ENCODE peak calls at places on chromosomes 6 and 20, in five cellular contexts. N is upper lobe of right lung, X is A549, B is GM23338, J is IMR-90. G is an unnamed sample.

GRCh38 chr6:27592481-27593199 is 119.7 kb upstream of the ZNF184 start:
- DNase-seq in N (no peak), J (peak; percentile 90), B (peak; percentile 85), X (peak; percentile 79), G (peak; percentile 40)

GRCh38 chr20:24376523-24377085 is 92.8 kb upstream of the SYNDIG1 start:
- DNase-seq in N (no peak), B (no peak), X (peak; percentile 29), J (peak; percentile 44), G (no peak)

GRCh38 chr20:8227293-8227692 is 95.2 kb downstream of the PLCB1 start:
- DNase-seq in B (no peak), N (no peak), J (no peak), X (no peak), G (no peak)

GRCh38 chr6:116030745-116031144 is 29.9 kb downstream of the FRK start:
- DNase-seq in B (no peak), X (no peak), N (no peak), J (no peak), G (no peak)

GRCh38 chr20:44861547-44862006 is 23.9 kb upstream of the YWHAB start:
- DNase-seq in X (no peak), N (no peak), B (no peak), J (peak; percentile 18), G (no peak)

GRCh38 chr20:57400262-57400701 is 9.1 kb downstream of the RBM38 start:
- DNase-seq in B (no peak), N (no peak), X (no peak), J (no peak), G (no peak)

GRCh38 chr6:109002882-109003281 is 91.8 kb downstream of the SESN1 start:
- DNase-seq in X (no peak), J (no peak), N (no peak), B (no peak), G (no peak)

GRCh38 chr20:32474967-32475819 is 109.9 kb downstream of the NOL4L start:
- DNase-seq in N (peak; percentile 95), J (peak; percentile 91), B (peak; percentile 82), X (peak; percentile 83), G (no peak)

GRCh38 chr6:35719407-35719829 is 17.4 kb upstream of the ARMC12 start:
- DNase-seq in B (no peak), X (no peak), J (no peak), N (no peak), G (no peak)

GRCh38 chr6:30686908-30687658 is 638 bp upstream of the PPP1R18 start:
- DNase-seq in J (peak; percentile 96), B (peak; percentile 84), N (peak; percentile 94), X (peak; percentile 85), G (peak; percentile 100)

GRCh38 chr20:61385316-61385715 is 133.3 kb downstream of the CDH4 start:
- DNase-seq in X (no peak), J (no peak), B (no peak), N (no peak), G (no peak)

GRCh38 chr6:40187654-40188053 is 253.4 kb upstream of the MOCS1 start:
- DNase-seq in J (no peak), X (no peak), N (no peak), B (no peak), G (no peak)

GRCh38 chr6:132919028-132919427 is 104.7 kb downstream of the RPS12 start:
- DNase-seq in N (no peak), B (peak; percentile 18), X (no peak), J (peak; percentile 36), G (no peak)

GRCh38 chr6:56540232-56540631 is 102.5 kb downstream of the DST start:
- DNase-seq in N (no peak), B (no peak), J (no peak), X (no peak), G (no peak)

GRCh38 chr6:5425267-5425666 is 164.0 kb downstream of the FARS2 start:
- DNase-seq in X (no peak), N (no peak), J (peak; percentile 91), B (no peak), G (no peak)
- H3K4me3 ChIP-seq in X (no peak overlapping the region), N (no peak overlapping the region), J (no peak overlapping the region), B (no peak overlapping the region), G (no peak overlapping the region)

DNA sequence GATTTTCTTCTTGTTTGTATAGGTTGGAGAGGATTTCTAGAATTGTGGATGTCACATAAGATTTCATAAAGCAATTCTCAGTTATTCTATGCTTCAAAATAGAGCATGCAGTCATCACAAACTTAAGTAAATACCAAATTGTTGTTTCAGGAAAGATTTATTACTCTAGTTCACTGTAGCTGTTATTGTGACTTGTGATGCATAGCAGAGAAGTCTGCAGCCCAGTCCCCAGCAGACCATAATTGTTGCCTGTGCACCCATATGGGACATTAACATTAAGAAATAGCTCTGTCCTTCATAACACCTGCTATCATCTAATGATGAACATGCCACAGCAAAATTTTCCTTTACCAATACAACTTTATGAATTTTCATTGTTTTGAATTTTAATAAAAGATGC is 228.0 kb upstream of the FAM83B start:
- DNase-seq in B (no peak), N (no peak), X (no peak), J (no peak), G (no peak)
- H3K27ac ChIP-seq in B (no peak overlapping the region), N (no peak overlapping the region), X (no peak overlapping the region), J (no peak overlapping the region), G (no peak overlapping the region)

DNA sequence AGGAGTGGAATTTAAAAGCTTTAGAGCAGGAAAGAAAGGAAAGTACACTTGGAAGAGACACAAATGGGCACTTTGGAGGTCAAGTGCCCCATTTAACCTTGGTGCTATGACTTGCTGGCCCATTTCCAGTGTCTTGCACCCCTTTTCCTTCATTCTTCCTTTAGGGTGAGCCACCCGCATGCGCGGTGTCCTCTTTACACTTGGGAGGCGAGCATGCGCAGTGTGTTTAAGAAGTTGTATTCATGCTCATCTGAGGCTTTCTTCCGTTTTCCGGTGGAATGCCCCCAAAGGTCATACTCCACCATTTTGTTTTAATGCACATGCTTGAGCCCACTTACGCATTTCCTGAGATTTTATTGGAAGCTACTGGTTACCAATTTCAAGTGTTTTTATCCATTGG is 29.1 kb downstream of the TMEM170B start:
- DNase-seq in X (no peak), B (no peak), J (no peak), N (no peak), G (no peak)
- TF ChIP-seq CTCF in X (no peak), B (no peak), J (no peak), N (no peak), G (no peak)

GRCh38 chr6:1608976-1609661 is 596 bp upstream of the FOXC1 start:
- DNase-seq in B (peak; percentile 57), N (no peak), X (no peak), J (peak; percentile 8), G (peak; percentile 46)
- H3K4me3 ChIP-seq in B (peak overlapping the region; percentile 53), N (peak overlapping the region; percentile 60), X (peak overlapping the region; percentile 83), J (peak overlapping the region; percentile 39), G (peak overlapping the region; percentile 44)

DNA sequence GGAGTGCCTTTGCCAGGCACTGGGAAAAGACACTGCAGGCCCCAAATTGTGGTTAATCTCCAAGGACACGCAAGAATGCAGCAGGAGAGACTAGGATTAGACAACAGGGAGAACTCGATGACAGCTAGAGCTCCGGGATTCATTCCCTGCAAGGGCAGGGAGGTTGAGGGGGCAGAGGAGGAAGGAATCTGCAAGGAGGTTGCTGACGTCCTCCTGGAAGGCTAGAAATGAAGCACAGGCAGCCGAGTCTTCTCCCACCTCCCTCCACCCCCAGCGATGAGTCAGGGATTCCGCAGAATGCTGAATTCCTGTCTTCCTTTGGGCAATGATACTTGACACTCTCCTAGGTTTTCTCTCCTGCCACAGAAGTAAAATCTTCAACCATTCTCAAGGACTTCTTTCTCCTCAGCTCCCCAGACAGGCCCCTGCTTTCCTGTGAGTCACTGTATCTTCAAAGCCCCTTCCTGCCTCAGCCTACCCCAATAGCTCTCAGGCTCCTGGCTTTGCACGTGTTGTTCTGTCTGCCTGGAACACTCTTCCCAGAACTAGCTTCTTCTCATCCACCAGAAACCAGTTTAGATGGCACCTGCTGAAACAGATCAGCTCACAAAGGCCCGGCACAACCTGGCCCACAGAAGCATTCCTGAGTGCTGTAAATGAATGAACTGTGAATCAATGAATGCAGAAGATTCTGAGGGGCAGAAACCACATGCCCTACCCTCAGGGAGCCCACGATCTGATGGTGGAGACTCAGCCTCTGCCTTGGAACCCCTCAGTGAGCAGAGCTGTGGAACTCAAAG is 85.6 kb downstream of the MRPL14 start:
- DNase-seq in N (no peak), B (peak; percentile 69), X (peak; percentile 83), J (peak; percentile 99), G (no peak)
- H3K27ac ChIP-seq in N (no peak overlapping the region), B (peak overlapping the region; percentile 32), X (peak overlapping the region; percentile 95), J (peak overlapping the region; percentile 95), G (no peak overlapping the region)

GRCh38 chr6:165662041-165662491 is 975 bp downstream of the PDE10A start:
- DNase-seq in N (no peak), J (peak; percentile 18), B (peak; percentile 53), X (peak; percentile 52), G (no peak)

GRCh38 chr6:165663283-165663735 is 268 bp upstream of the PDE10A start:
- DNase-seq in X (peak; percentile 44), B (peak; percentile 70), J (peak; percentile 61), N (no peak), G (no peak)

GRCh38 chr6:165663736-165664552 is 903 bp upstream of the PDE10A start:
- DNase-seq in B (peak; percentile 67), N (no peak), J (no peak), X (peak; percentile 28), G (no peak)

GRCh38 chr6:165661416-165662001 is 1.5 kb downstream of the PDE10A start:
- DNase-seq in B (no peak), J (peak; percentile 19), X (peak; percentile 40), N (no peak), G (no peak)

GRCh38 chr6:165662671-165663282 is at the start of gene PDE10A:
- DNase-seq in N (no peak), X (peak; percentile 67), B (peak; percentile 63), J (peak; percentile 55), G (peak; percentile 19)
- TF ChIP-seq CTCF in N (no peak), X (no peak), B (no peak), J (no peak), G (no peak)

GRCh38 chr20:35088231-35088794 is 4.3 kb downstream of the TRPC4AP start:
- DNase-seq in N (no peak), X (no peak), B (no peak), J (peak; percentile 33), G (no peak)

GRCh38 chr20:35092524-35093244 is at the start of gene TRPC4AP:
- DNase-seq in B (peak; percentile 93), N (peak; percentile 96), J (peak; percentile 86), X (peak; percentile 91), G (peak; percentile 84)

GRCh38 chr20:35091808-35092523 is 641 bp downstream of the TRPC4AP start:
- DNase-seq in N (no peak), B (no peak), X (no peak), J (peak; percentile 16), G (no peak)

DNA sequence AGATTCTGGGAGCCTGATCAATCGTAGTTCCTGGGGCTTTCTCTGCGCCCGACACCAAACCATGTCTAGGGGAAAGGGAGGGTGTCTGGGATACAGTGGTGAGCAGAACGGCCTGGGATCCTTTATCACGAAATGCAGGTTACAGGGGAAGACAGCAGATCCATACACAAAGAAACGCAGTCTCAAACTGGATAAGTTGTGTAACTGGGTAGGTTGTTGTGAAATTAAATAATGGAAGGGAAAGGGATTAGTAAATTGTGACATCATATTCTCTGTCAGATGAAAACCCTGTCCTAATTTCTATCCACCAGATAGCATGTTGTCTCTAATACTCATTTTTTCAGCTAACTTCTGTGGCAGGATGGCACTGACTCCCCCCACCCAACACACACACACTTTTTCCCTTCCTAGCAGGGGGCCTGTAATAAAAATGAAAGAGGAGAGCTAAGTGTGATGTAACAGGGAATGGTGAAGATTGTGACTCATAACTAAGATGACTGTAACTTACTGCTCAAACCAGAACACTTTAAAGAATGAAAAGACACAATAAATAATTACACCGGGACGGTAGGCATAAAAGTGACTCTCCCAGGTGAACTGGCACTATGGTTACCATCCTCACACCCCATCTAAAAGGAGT is 758 bp upstream of the TRPC4AP start:
- DNase-seq in B (no peak), J (peak; percentile 82), N (no peak), X (peak; percentile 47), G (no peak)
- H3K4me3 ChIP-seq in B (peak overlapping the region; percentile 87), J (no peak overlapping the region), N (peak overlapping the region; percentile 94), X (peak overlapping the region; percentile 61), G (peak overlapping the region; percentile 97)